ENCODE peak calls at places on chromosomes 3 and 15, in five cellular contexts. One of them, this sample, is unnamed.

GRCh38 chr3:65732060-65732933 is 306.4 kb downstream of the MAGI1 start:
- DNase-seq in RPMI7951: peak
- DNase-seq in AG20443: peak
- DNase-seq in stimulated activated CD4-positive, alpha-beta T cell treated with anti-CD3 and anti-CD28 coated beads, TNF-alpha, amount 100 ng/mL, for 4 hours: no peak
- DNase-seq in NT2/D1: peak
- DNase-seq in this sample: peak

GRCh38 chr3:181369637-181370036 is 342.1 kb upstream of the SOX2 start:
- DNase-seq in RPMI7951: no peak
- DNase-seq in AG20443: no peak
- DNase-seq in stimulated activated CD4-positive, alpha-beta T cell treated with anti-CD3 and anti-CD28 coated beads, TNF-alpha, amount 100 ng/mL, for 4 hours: no peak
- DNase-seq in NT2/D1: no peak
- DNase-seq in this sample: no peak

GRCh38 chr3:100057716-100058575 is 56.4 kb downstream of the FILIP1L start:
- DNase-seq in RPMI7951: no peak
- DNase-seq in AG20443: no peak
- DNase-seq in stimulated activated CD4-positive, alpha-beta T cell treated with anti-CD3 and anti-CD28 coated beads, TNF-alpha, amount 100 ng/mL, for 4 hours: no peak
- DNase-seq in NT2/D1: no peak
- DNase-seq in this sample: no peak

GRCh38 chr3:135766113-135766512 is 199.4 kb upstream of the PPP2R3A start:
- DNase-seq in RPMI7951: peak
- DNase-seq in AG20443: no peak
- DNase-seq in stimulated activated CD4-positive, alpha-beta T cell treated with anti-CD3 and anti-CD28 coated beads, TNF-alpha, amount 100 ng/mL, for 4 hours: no peak
- DNase-seq in NT2/D1: no peak
- DNase-seq in this sample: no peak

GRCh38 chr15:74337146-74337545 is 30.3 kb downstream of the CYP11A1 start:
- DNase-seq in RPMI7951: no peak
- DNase-seq in AG20443: no peak
- DNase-seq in stimulated activated CD4-positive, alpha-beta T cell treated with anti-CD3 and anti-CD28 coated beads, TNF-alpha, amount 100 ng/mL, for 4 hours: no peak
- DNase-seq in NT2/D1: no peak
- DNase-seq in this sample: no peak

GRCh38 chr3:15731024-15731423 is 66.8 kb downstream of the ANKRD28 start:
- DNase-seq in RPMI7951: no peak
- DNase-seq in AG20443: no peak
- DNase-seq in stimulated activated CD4-positive, alpha-beta T cell treated with anti-CD3 and anti-CD28 coated beads, TNF-alpha, amount 100 ng/mL, for 4 hours: no peak
- DNase-seq in NT2/D1: no peak
- DNase-seq in this sample: no peak

GRCh38 chr15:35755237-35755802 is 209.4 kb upstream of the DPH6 start:
- DNase-seq in RPMI7951: no peak
- DNase-seq in AG20443: no peak
- DNase-seq in stimulated activated CD4-positive, alpha-beta T cell treated with anti-CD3 and anti-CD28 coated beads, TNF-alpha, amount 100 ng/mL, for 4 hours: no peak
- DNase-seq in NT2/D1: no peak
- DNase-seq in this sample: no peak

GRCh38 chr3:96201463-96201862 is 612.9 kb upstream of the EPHA6 start:
- DNase-seq in RPMI7951: no peak
- DNase-seq in AG20443: no peak
- DNase-seq in stimulated activated CD4-positive, alpha-beta T cell treated with anti-CD3 and anti-CD28 coated beads, TNF-alpha, amount 100 ng/mL, for 4 hours: no peak
- DNase-seq in NT2/D1: no peak
- DNase-seq in this sample: no peak

GRCh38 chr3:40152482-40153133 is 156.9 kb upstream of the EIF1B start:
- DNase-seq in RPMI7951: no peak
- DNase-seq in AG20443: no peak
- DNase-seq in stimulated activated CD4-positive, alpha-beta T cell treated with anti-CD3 and anti-CD28 coated beads, TNF-alpha, amount 100 ng/mL, for 4 hours: no peak
- DNase-seq in NT2/D1: no peak
- DNase-seq in this sample: no peak

GRCh38 chr3:26340001-26340400 is 282.6 kb upstream of the LRRC3B start:
- DNase-seq in RPMI7951: no peak
- DNase-seq in AG20443: no peak
- DNase-seq in stimulated activated CD4-positive, alpha-beta T cell treated with anti-CD3 and anti-CD28 coated beads, TNF-alpha, amount 100 ng/mL, for 4 hours: no peak
- DNase-seq in NT2/D1: no peak
- DNase-seq in this sample: no peak

GRCh38 chr15:100517820-100518219 is 10.9 kb downstream of the CERS3 start:
- DNase-seq in RPMI7951: no peak
- DNase-seq in AG20443: no peak
- DNase-seq in stimulated activated CD4-positive, alpha-beta T cell treated with anti-CD3 and anti-CD28 coated beads, TNF-alpha, amount 100 ng/mL, for 4 hours: no peak
- DNase-seq in NT2/D1: no peak
- DNase-seq in this sample: no peak

GRCh38 chr3:175005193-175005592 is 146.1 kb downstream of the NAALADL2 start:
- DNase-seq in RPMI7951: no peak
- DNase-seq in AG20443: no peak
- DNase-seq in stimulated activated CD4-positive, alpha-beta T cell treated with anti-CD3 and anti-CD28 coated beads, TNF-alpha, amount 100 ng/mL, for 4 hours: no peak
- DNase-seq in NT2/D1: no peak
- DNase-seq in this sample: no peak

GRCh38 chr3:194497799-194498575 is 11.2 kb upstream of the ATP13A3 start:
- DNase-seq in RPMI7951: peak
- DNase-seq in AG20443: no peak
- DNase-seq in stimulated activated CD4-positive, alpha-beta T cell treated with anti-CD3 and anti-CD28 coated beads, TNF-alpha, amount 100 ng/mL, for 4 hours: no peak
- DNase-seq in NT2/D1: no peak
- DNase-seq in this sample: no peak

GRCh38 chr3:49534581-49535495 is 19.4 kb upstream of the BSN start:
- DNase-seq in RPMI7951: no peak
- DNase-seq in AG20443: no peak
- DNase-seq in stimulated activated CD4-positive, alpha-beta T cell treated with anti-CD3 and anti-CD28 coated beads, TNF-alpha, amount 100 ng/mL, for 4 hours: no peak
- DNase-seq in NT2/D1: no peak
- DNase-seq in this sample: no peak

This sample was measured in hepatic stellate cell.